ENCODE peak calls at places on chromosomes 5 and 9, in seven cellular contexts. T is left ventricle myocardium inferior, K is suprapubic skin, D is DND-41, M is HCT116, A is hepatocyte, I is WERI-Rb-1. J is an unnamed sample.
A peak's percentile ranks its signal among the peaks of the same experiment; 100 is the strongest.

GRCh38 chr9:13598738-13599137 is 319.2 kb upstream of the MPDZ start:
- DNase-seq in K (no peak), A (no peak), M (no peak), I (no peak), D (no peak), T (no peak), J (no peak)

GRCh38 chr9:134983094-134983493 is 65.4 kb upstream of the FCN1 start:
- DNase-seq in A (no peak), M (no peak), D (no peak), K (peak; percentile 51), T (peak; percentile 58), I (peak; percentile 90), J (peak; percentile 22)

GRCh38 chr9:132548971-132549649 is 33.3 kb upstream of the BARHL1 start:
- DNase-seq in M (peak; percentile 46), I (no peak), D (no peak), A (no peak), T (no peak), K (no peak), J (no peak)

GRCh38 chr9:70125621-70126020 is 82.0 kb downstream of the MAMDC2 start:
- DNase-seq in M (no peak), A (no peak), T (no peak), I (no peak), D (no peak), K (no peak), J (no peak)

GRCh38 chr5:112417931-112418358 is 1.1 kb downstream of the EPB41L4A start:
- DNase-seq in D (no peak), A (peak; percentile 51), T (peak; percentile 71), I (no peak), M (no peak), K (peak; percentile 59), J (no peak)

GRCh38 chr5:138953370-138954256 is 78.5 kb upstream of the LRRTM2 start:
- DNase-seq in D (peak; percentile 90), A (peak; percentile 67), K (peak; percentile 87), I (peak; percentile 87), M (no peak), T (peak; percentile 92), J (peak; percentile 29)

GRCh38 chr9:134154262-134154701 is 10.1 kb downstream of the RNU6ATAC start:
- DNase-seq in K (no peak), I (no peak), T (no peak), M (no peak), A (no peak), D (no peak), J (no peak)

GRCh38 chr9:70668751-70669150 is 254.3 kb upstream of the KLF9 start:
- DNase-seq in D (no peak), M (no peak), T (no peak), I (no peak), A (no peak), K (no peak), J (no peak)

GRCh38 chr5:93602261-93603149 is 19.5 kb downstream of the NR2F1 start:
- DNase-seq in M (no peak), I (peak; percentile 79), D (no peak), A (no peak), T (no peak), K (no peak), J (no peak)

GRCh38 chr9:95778957-95779356 is 96.5 kb upstream of the ERCC6L2 start:
- DNase-seq in D (no peak), M (no peak), A (no peak), I (no peak), K (no peak), T (peak; percentile 75), J (no peak)

GRCh38 chr5:74679968-74680367 is 5.1 kb upstream of the HEXB start:
- DNase-seq in D (no peak), K (no peak), T (no peak), M (no peak), A (no peak), I (no peak), J (no peak)

GRCh38 chr9:115373000-115373709 is 255.2 kb upstream of the TNC start:
- DNase-seq in T (no peak), I (no peak), A (peak; percentile 75), M (peak; percentile 96), K (no peak), D (no peak), J (no peak)

GRCh38 chr9:133609311-133610098 is at the start of gene FAM163B:
- DNase-seq in K (no peak), D (no peak), I (peak; percentile 51), T (peak; percentile 29), M (no peak), A (peak; percentile 86), J (no peak)

GRCh38 chr5:146724975-146725374 is 153.6 kb downstream of the PPP2R2B start:
- DNase-seq in I (no peak), K (no peak), M (no peak), T (no peak), D (no peak), A (no peak), J (no peak)

GRCh38 chr9:35070823-35071813 is 1.3 kb downstream of the VCP start:
- DNase-seq in K (no peak), T (no peak), I (no peak), D (no peak), A (no peak), M (no peak), J (no peak)

GRCh38 chr9:112443200-112443599 is 43.4 kb upstream of the KIAA1958 start:
- DNase-seq in T (no peak), M (no peak), I (peak; percentile 26), K (no peak), A (no peak), D (peak; percentile 10), J (no peak)

GRCh38 chr9:115158666-115159481 is 40.9 kb upstream of the TNC start:
- DNase-seq in T (no peak), A (peak; percentile 40), K (no peak), M (no peak), I (no peak), D (no peak), J (no peak)

GRCh38 chr5:133613743-133614142 is 1.4 kb upstream of the FSTL4 start:
- DNase-seq in T (no peak), I (no peak), K (no peak), M (no peak), D (no peak), A (no peak), J (no peak)

GRCh38 chr5:133610489-133611356 is 1.6 kb downstream of the FSTL4 start:
- DNase-seq in I (peak; percentile 77), K (no peak), A (peak; percentile 91), T (peak; percentile 64), M (no peak), D (no peak), J (peak; percentile 87)

GRCh38 chr5:133612021-133612860 is at the start of gene FSTL4:
- DNase-seq in M (no peak), K (no peak), I (peak; percentile 77), A (peak; percentile 68), D (no peak), T (no peak), J (peak; percentile 73)

GRCh38 chr5:133611357-133612020 is 852 bp downstream of the FSTL4 start:
- DNase-seq in M (no peak), K (no peak), T (no peak), D (no peak), A (peak; percentile 11), I (peak; percentile 46), J (no peak)

GRCh38 chr5:133613184-133613583 is 843 bp upstream of the FSTL4 start:
- DNase-seq in K (no peak), T (no peak), M (no peak), A (no peak), I (no peak), D (no peak), J (no peak)
- H3K27me3 ChIP-seq in K (peaks cover 48% of the 10 kb centered on the region), T (peaks cover 79% of the 10 kb centered on the region), M (peaks cover 40% of the 10 kb centered on the region), A (peaks cover 73% of the 10 kb centered on the region), I (no peaks in the 10 kb centered on the region), D (peaks cover 5% of the 10 kb centered on the region), J (peaks cover 4% of the 10 kb centered on the region)

GRCh38 chr5:73229271-73229670 is 56.3 kb downstream of the TMEM174 start:
- DNase-seq in I (no peak), A (no peak), T (no peak), D (no peak), M (no peak), K (no peak), J (peak; percentile 45)

GRCh38 chr5:73232266-73233041 is 59.5 kb downstream of the TMEM174 start:
- DNase-seq in M (no peak), T (no peak), K (no peak), A (no peak), D (no peak), I (no peak), J (no peak)

GRCh38 chr5:73228052-73228451 is 55.1 kb downstream of the TMEM174 start:
- DNase-seq in M (no peak), T (no peak), D (no peak), I (no peak), A (no peak), K (no peak), J (no peak)

GRCh38 chr5:73231245-73231778 is 58.3 kb downstream of the TMEM174 start:
- DNase-seq in A (no peak), M (no peak), K (no peak), I (no peak), D (no peak), T (no peak), J (no peak)

GRCh38 chr5:73230264-73231244 is 57.6 kb downstream of the TMEM174 start:
- DNase-seq in A (no peak), D (no peak), M (no peak), K (no peak), T (no peak), I (no peak), J (peak; percentile 41)
- H3K27me3 ChIP-seq in A (peaks cover 87% of the 10 kb centered on the region), D (peaks cover 6% of the 10 kb centered on the region), M (no peaks in the 10 kb centered on the region), K (peaks cover 66% of the 10 kb centered on the region), T (peaks cover 100% of the 10 kb centered on the region), I (no peaks in the 10 kb centered on the region), J (no peaks in the 10 kb centered on the region)

GRCh38 chr9:109297899-109298298 is 23.0 kb downstream of the EPB41L4B start:
- DNase-seq in M (no peak), D (peak; percentile 33), K (no peak), A (no peak), I (no peak), T (no peak), J (no peak)

GRCh38 chr9:109303900-109304299 is 17.0 kb downstream of the EPB41L4B start:
- DNase-seq in D (no peak), K (no peak), A (no peak), T (no peak), I (no peak), M (no peak), J (no peak)

GRCh38 chr9:109302606-109303005 is 18.3 kb downstream of the EPB41L4B start:
- DNase-seq in T (no peak), K (no peak), I (no peak), D (no peak), M (no peak), A (no peak), J (no peak)

GRCh38 chr9:109299901-109300300 is 21.0 kb downstream of the EPB41L4B start:
- DNase-seq in A (no peak), D (no peak), K (no peak), I (no peak), T (no peak), M (no peak), J (no peak)

DNA sequence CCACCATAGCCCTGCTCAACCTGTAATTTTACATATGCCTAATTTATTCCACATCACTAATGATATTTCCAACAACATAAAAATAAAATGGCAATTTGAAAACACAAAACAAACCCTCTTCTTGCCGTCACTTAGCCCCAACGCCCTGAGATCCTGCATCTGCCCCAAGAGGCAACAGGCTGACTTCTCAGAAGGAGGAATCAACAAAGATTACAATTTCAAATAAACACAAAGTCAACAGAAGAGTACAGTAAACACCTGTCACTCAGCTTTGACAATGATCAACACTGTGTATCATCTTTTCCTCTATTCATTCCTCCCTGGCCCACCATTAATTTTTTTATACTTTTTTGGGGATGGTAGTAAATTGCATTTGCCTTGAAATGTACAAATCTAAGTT is 19.8 kb downstream of the EPB41L4B start:
- DNase-seq in K (no peak), T (no peak), D (no peak), A (no peak), I (no peak), M (no peak), J (no peak)
- H3K27me3 ChIP-seq in K (no peaks in the 10 kb centered on the region), T (peaks cover 16% of the 10 kb centered on the region), D (no peaks in the 10 kb centered on the region), A (no peaks in the 10 kb centered on the region), I (no peaks in the 10 kb centered on the region), M (no peaks in the 10 kb centered on the region), J (no peaks in the 10 kb centered on the region)

GRCh38 chr5:176859916-176860315 is 39.2 kb downstream of the HK3 start:
- DNase-seq in M (no peak), T (no peak), I (no peak), A (no peak), K (no peak), D (no peak), J (no peak)
- H3K27me3 ChIP-seq in M (no peaks in the 10 kb centered on the region), T (peaks cover 76% of the 10 kb centered on the region), I (no peaks in the 10 kb centered on the region), A (peaks cover 14% of the 10 kb centered on the region), K (peaks cover 74% of the 10 kb centered on the region), D (no peaks in the 10 kb centered on the region), J (no peaks in the 10 kb centered on the region)